ENCODE peak calls at places on chromosomes 1 and 21, in six cellular contexts. One of them, this sample, is unnamed.

GRCh38 chr1:113390871-113391642 is 742 bp downstream of the MAGI3 start:
- DNase-seq in GM10248: peak
- DNase-seq in IMR-90: no peak
- DNase-seq in mesendoderm: peak
- DNase-seq in NCI-H1436: no peak
- DNase-seq in NCI-H1092: no peak
- DNase-seq in this sample: peak

GRCh38 chr1:153572569-153573015 is 6.9 kb upstream of the S100A2 start:
- DNase-seq in NCI-H1092: peak
- DNase-seq in mesendoderm: peak
- DNase-seq in NCI-H1436: peak
- DNase-seq in GM10248: peak
- DNase-seq in IMR-90: peak
- DNase-seq in this sample: peak

GRCh38 chr21:45482899-45483821 is 59.1 kb downstream of the SLC19A1 start:
- DNase-seq in mesendoderm: no peak
- DNase-seq in NCI-H1092: no peak
- DNase-seq in NCI-H1436: no peak
- DNase-seq in IMR-90: no peak
- DNase-seq in GM10248: no peak
- DNase-seq in this sample: no peak

GRCh38 chr1:2952992-2953391 is 68.3 kb upstream of the ACTRT2 start:
- DNase-seq in mesendoderm: no peak
- DNase-seq in IMR-90: no peak
- DNase-seq in GM10248: no peak
- DNase-seq in NCI-H1436: no peak
- DNase-seq in NCI-H1092: no peak
- DNase-seq in this sample: no peak

GRCh38 chr1:1071486-1072298 is 2.4 kb downstream of the RNF223 start:
- DNase-seq in IMR-90: no peak
- DNase-seq in NCI-H1092: no peak
- DNase-seq in mesendoderm: no peak
- DNase-seq in NCI-H1436: no peak
- DNase-seq in GM10248: no peak
- DNase-seq in this sample: no peak

GRCh38 chr1:233673947-233674431 is 60.1 kb downstream of the KCNK1 start:
- DNase-seq in GM10248: no peak
- DNase-seq in mesendoderm: peak
- DNase-seq in NCI-H1436: no peak
- DNase-seq in NCI-H1092: no peak
- DNase-seq in IMR-90: peak
- DNase-seq in this sample: no peak

GRCh38 chr21:43728467-43729390 is 9.8 kb downstream of the PDXK start:
- DNase-seq in IMR-90: peak
- DNase-seq in GM10248: peak
- DNase-seq in mesendoderm: peak
- DNase-seq in NCI-H1092: peak
- DNase-seq in NCI-H1436: peak
- DNase-seq in this sample: peak

GRCh38 chr1:228262475-228262874 is 54.6 kb downstream of the OBSCN start:
- DNase-seq in NCI-H1092: no peak
- DNase-seq in IMR-90: no peak
- DNase-seq in NCI-H1436: no peak
- DNase-seq in mesendoderm: no peak
- DNase-seq in GM10248: no peak
- DNase-seq in this sample: peak

GRCh38 chr21:18716578-18717138 is 313.1 kb upstream of the TMPRSS15 start:
- DNase-seq in mesendoderm: no peak
- DNase-seq in GM10248: no peak
- DNase-seq in IMR-90: no peak
- DNase-seq in NCI-H1436: peak
- DNase-seq in NCI-H1092: no peak
- DNase-seq in this sample: no peak

GRCh38 chr1:5850503-5850902 is 141.7 kb downstream of the NPHP4 start:
- DNase-seq in mesendoderm: no peak
- DNase-seq in NCI-H1436: no peak
- DNase-seq in GM10248: no peak
- DNase-seq in NCI-H1092: no peak
- DNase-seq in IMR-90: peak
- DNase-seq in this sample: no peak

GRCh38 chr1:181073638-181074037 is 14.9 kb upstream of the IER5 start:
- DNase-seq in GM10248: no peak
- DNase-seq in mesendoderm: no peak
- DNase-seq in NCI-H1092: no peak
- DNase-seq in IMR-90: peak
- DNase-seq in NCI-H1436: no peak
- DNase-seq in this sample: no peak

GRCh38 chr21:15669247-15669646 is 60.5 kb upstream of the USP25 start:
- DNase-seq in IMR-90: peak
- DNase-seq in mesendoderm: peak
- DNase-seq in GM10248: no peak
- DNase-seq in NCI-H1436: no peak
- DNase-seq in NCI-H1092: no peak
- DNase-seq in this sample: no peak

GRCh38 chr1:207025144-207025880 is 7.2 kb downstream of the C1orf116 start:
- DNase-seq in GM10248: no peak
- DNase-seq in mesendoderm: peak
- DNase-seq in NCI-H1092: no peak
- DNase-seq in NCI-H1436: no peak
- DNase-seq in IMR-90: peak
- DNase-seq in this sample: peak

GRCh38 chr1:231460614-231461013 is 38.5 kb upstream of the EGLN1 start:
- DNase-seq in NCI-H1092: no peak
- DNase-seq in IMR-90: no peak
- DNase-seq in NCI-H1436: no peak
- DNase-seq in GM10248: peak
- DNase-seq in mesendoderm: no peak
- DNase-seq in this sample: no peak

GRCh38 chr1:203424861-203425667 is 50.5 kb upstream of the PRELP start:
- DNase-seq in mesendoderm: no peak
- DNase-seq in NCI-H1436: no peak
- DNase-seq in IMR-90: peak
- DNase-seq in NCI-H1092: no peak
- DNase-seq in GM10248: no peak
- DNase-seq in this sample: no peak

GRCh38 chr1:209926045-209926444 is 12.0 kb upstream of the SYT14 start:
- DNase-seq in NCI-H1092: peak
- DNase-seq in GM10248: no peak
- DNase-seq in IMR-90: peak
- DNase-seq in mesendoderm: no peak
- DNase-seq in NCI-H1436: peak
- DNase-seq in this sample: no peak

GRCh38 chr1:179080866-179081695 is 789 bp upstream of the TOR3A start:
- DNase-seq in GM10248: no peak
- DNase-seq in IMR-90: no peak
- DNase-seq in NCI-H1092: no peak
- DNase-seq in NCI-H1436: no peak
- DNase-seq in mesendoderm: no peak
- DNase-seq in this sample: no peak

GRCh38 chr1:228282329-228283042 is 74.6 kb downstream of the OBSCN start:
- DNase-seq in NCI-H1092: no peak
- DNase-seq in GM10248: no peak
- DNase-seq in mesendoderm: peak
- DNase-seq in NCI-H1436: no peak
- DNase-seq in IMR-90: peak
- DNase-seq in this sample: peak